ENCODE peak calls at places on chromosomes 16 and 17, in four cellular contexts. R is T-cell; T is pancreas; N is activated naive CD4-positive, alpha-beta T cell treated with anti-CD3 and anti-CD28 coated beads, Interleukin-2, amount 50 U/mL, for 72 hours. X is an unnamed sample.

GRCh38 chr17:19641687-19642372 is 6.7 kb upstream of the ALDH3A2 start:
- ATAC-seq in R (no peak), N (no peak), T (no peak), X (no peak)

GRCh38 chr17:78450696-78451344 is 72.4 kb downstream of the PGS1 start:
- ATAC-seq in R (no peak), N (no peak), T (no peak), X (no peak)

GRCh38 chr16:85631802-85632393 is 18.8 kb downstream of the GSE1 start:
- ATAC-seq in T (peak), R (no peak), N (no peak), X (no peak)

GRCh38 chr17:17505610-17506171 is 9.5 kb upstream of the RASD1 start:
- ATAC-seq in T (no peak), R (no peak), N (no peak), X (no peak)

GRCh38 chr17:45319239-45319703 is 2.5 kb upstream of the MAP3K14 start:
- ATAC-seq in N (no peak), R (no peak), T (no peak), X (no peak)

GRCh38 chr17:50290074-50290702 is 15.9 kb downstream of the TMEM92 start:
- ATAC-seq in R (peak), N (peak), T (peak), X (peak)

GRCh38 chr17:1462164-1463112 is 6.4 kb upstream of the CRK start:
- ATAC-seq in R (no peak), N (no peak), T (no peak), X (no peak)

GRCh38 chr17:73304438-73304837 is 7.4 kb downstream of the CDC42EP4 start:
- ATAC-seq in N (no peak), T (no peak), R (no peak), X (peak)

GRCh38 chr17:63675607-63676539 is 24.1 kb downstream of the LIMD2 start:
- ATAC-seq in R (no peak), T (peak), N (no peak), X (peak)

GRCh38 chr17:76709077-76709950 is 1.5 kb downstream of the MXRA7 start:
- ATAC-seq in T (peak), N (no peak), R (no peak), X (peak)

X was measured in gastroesophageal sphincter.